ENCODE peak calls at places on chromosome 22, in five cellular contexts. One of them, this sample, is unnamed. For H3K4me1, the result is how much of the 10 kb centered on the place peaks cover.

GRCh38 chr22:35446365-35446764 is 46.4 kb downstream of the MCM5 start:
- DNase-seq in IMR-90: peak
- DNase-seq in OCI-LY7: no peak
- DNase-seq in HCT116: no peak
- DNase-seq in adrenal gland: peak
- DNase-seq in this sample: no peak

GRCh38 chr22:19599004-19599403 is 74.8 kb upstream of the CLDN5 start:
- DNase-seq in OCI-LY7: no peak
- DNase-seq in HCT116: no peak
- DNase-seq in adrenal gland: no peak
- DNase-seq in IMR-90: no peak
- DNase-seq in this sample: no peak

GRCh38 chr22:19868773-19869471 is 14.2 kb upstream of the GNB1L start:
- DNase-seq in IMR-90: no peak
- DNase-seq in HCT116: no peak
- DNase-seq in adrenal gland: peak
- DNase-seq in OCI-LY7: no peak
- DNase-seq in this sample: peak

GRCh38 chr22:40877488-40877887 is 15.6 kb upstream of the DNAJB7 start:
- DNase-seq in HCT116: no peak
- DNase-seq in OCI-LY7: no peak
- DNase-seq in IMR-90: no peak
- DNase-seq in adrenal gland: no peak
- DNase-seq in this sample: no peak

GRCh38 chr22:29269230-29269604 is 1.1 kb downstream of the EWSR1 start:
- DNase-seq in HCT116: no peak
- DNase-seq in OCI-LY7: peak
- DNase-seq in IMR-90: no peak
- DNase-seq in adrenal gland: no peak
- DNase-seq in this sample: no peak

GRCh38 chr22:38727530-38728451 is 22.0 kb downstream of the GTPBP1 start:
- DNase-seq in HCT116: no peak
- DNase-seq in OCI-LY7: no peak
- DNase-seq in IMR-90: no peak
- DNase-seq in adrenal gland: peak
- DNase-seq in this sample: peak

GRCh38 chr22:34812631-34813030 is 253.3 kb upstream of the ISX start:
- DNase-seq in HCT116: no peak
- DNase-seq in IMR-90: no peak
- DNase-seq in adrenal gland: no peak
- DNase-seq in OCI-LY7: no peak
- DNase-seq in this sample: no peak

GRCh38 chr22:48357961-48358360 is 1469.7 kb downstream of the BRD1 start:
- DNase-seq in HCT116: no peak
- DNase-seq in adrenal gland: no peak
- DNase-seq in IMR-90: no peak
- DNase-seq in OCI-LY7: no peak
- DNase-seq in this sample: no peak

GRCh38 chr22:48557473-48557872 is 1270.2 kb downstream of the BRD1 start:
- DNase-seq in IMR-90: no peak
- DNase-seq in adrenal gland: no peak
- DNase-seq in HCT116: no peak
- DNase-seq in OCI-LY7: no peak
- DNase-seq in this sample: no peak

GRCh38 chr22:25453058-25453457 is 111.4 kb upstream of the GRK3 start:
- DNase-seq in IMR-90: no peak
- DNase-seq in adrenal gland: no peak
- DNase-seq in OCI-LY7: no peak
- DNase-seq in HCT116: no peak
- DNase-seq in this sample: no peak

GRCh38 chr22:30452861-30453260 is 19.0 kb downstream of the SEC14L3 start:
- DNase-seq in IMR-90: no peak
- DNase-seq in OCI-LY7: no peak
- DNase-seq in adrenal gland: no peak
- DNase-seq in HCT116: no peak
- DNase-seq in this sample: no peak

GRCh38 chr22:41447435-41448188 is 1.0 kb upstream of the TOB2 start:
- DNase-seq in HCT116: no peak
- DNase-seq in IMR-90: peak
- DNase-seq in OCI-LY7: peak
- DNase-seq in adrenal gland: peak
- DNase-seq in this sample: peak

GRCh38 chr22:45159652-45160462 is 3.9 kb upstream of the NUP50 start:
- DNase-seq in IMR-90: peak
- DNase-seq in HCT116: no peak
- DNase-seq in adrenal gland: peak
- DNase-seq in OCI-LY7: no peak
- DNase-seq in this sample: peak

GRCh38 chr22:40396882-40397281 is 26.5 kb downstream of the SGSM3 start:
- DNase-seq in OCI-LY7: no peak
- DNase-seq in IMR-90: peak
- DNase-seq in HCT116: no peak
- DNase-seq in adrenal gland: peak
- DNase-seq in this sample: peak

GRCh38 chr22:50047346-50047745 is 10.8 kb downstream of the TTLL8 start:
- DNase-seq in adrenal gland: no peak
- DNase-seq in IMR-90: no peak
- DNase-seq in OCI-LY7: no peak
- DNase-seq in HCT116: no peak
- DNase-seq in this sample: no peak

GRCh38 chr22:36577019-36577418 is 48.1 kb upstream of the EIF3D start:
- DNase-seq in IMR-90: peak
- DNase-seq in OCI-LY7: no peak
- DNase-seq in adrenal gland: no peak
- DNase-seq in HCT116: peak
- DNase-seq in this sample: no peak
- TF ChIP-seq CTCF in IMR-90: no peak
- TF ChIP-seq CTCF in OCI-LY7: no peak
- TF ChIP-seq CTCF in adrenal gland: no peak
- TF ChIP-seq CTCF in HCT116: no peak
- TF ChIP-seq CTCF in this sample: no peak

GRCh38 chr22:23216331-23217170 is 36.2 kb downstream of the BCR start:
- DNase-seq in IMR-90: no peak
- DNase-seq in OCI-LY7: peak
- DNase-seq in adrenal gland: peak
- DNase-seq in HCT116: no peak
- DNase-seq in this sample: no peak
- H3K4me3 ChIP-seq in IMR-90: no peak
- H3K4me3 ChIP-seq in OCI-LY7: no peak
- H3K4me3 ChIP-seq in adrenal gland: no peak
- H3K4me3 ChIP-seq in HCT116: no peak
- H3K4me3 ChIP-seq in this sample: no peak

GRCh38 chr22:37223965-37224551 is 11.8 kb upstream of the SSTR3 start:
- DNase-seq in OCI-LY7: no peak
- DNase-seq in adrenal gland: no peak
- DNase-seq in IMR-90: no peak
- DNase-seq in HCT116: no peak
- DNase-seq in this sample: no peak
- H3K4me1 ChIP-seq in OCI-LY7: half or more
- H3K4me1 ChIP-seq in adrenal gland: under half
- H3K4me1 ChIP-seq in IMR-90: under half
- H3K4me1 ChIP-seq in HCT116: under half
- H3K4me1 ChIP-seq in this sample: under half

DNA sequence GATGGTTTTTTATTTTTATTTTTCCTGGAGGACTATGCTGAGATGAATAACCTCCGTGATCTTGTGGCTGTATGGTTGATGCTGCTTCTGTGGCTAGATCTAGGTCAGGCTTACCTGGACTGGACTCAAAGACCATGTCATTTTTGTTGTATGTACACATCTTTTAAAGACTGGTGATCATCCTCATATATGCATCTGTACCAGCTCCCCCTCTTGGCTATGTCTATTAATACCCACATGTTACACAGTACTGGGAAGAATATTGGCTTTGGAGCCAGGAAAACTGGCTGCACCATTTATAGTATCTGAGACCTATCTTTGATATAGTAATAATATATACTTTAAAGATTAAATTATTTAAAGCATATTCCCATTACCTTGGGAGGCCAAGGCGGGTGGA is 18.4 kb upstream of the PITPNB start:
- DNase-seq in HCT116: no peak
- DNase-seq in adrenal gland: no peak
- DNase-seq in IMR-90: no peak
- DNase-seq in OCI-LY7: no peak
- DNase-seq in this sample: no peak
- TF ChIP-seq CTCF in HCT116: no peak
- TF ChIP-seq CTCF in adrenal gland: no peak
- TF ChIP-seq CTCF in IMR-90: peak
- TF ChIP-seq CTCF in OCI-LY7: no peak
- TF ChIP-seq CTCF in this sample: no peak

GRCh38 chr22:43442386-43443060 is 30.7 kb downstream of the MPPED1 start:
- DNase-seq in HCT116: no peak
- DNase-seq in adrenal gland: no peak
- DNase-seq in IMR-90: no peak
- DNase-seq in OCI-LY7: no peak
- DNase-seq in this sample: no peak
- H3K4me3 ChIP-seq in HCT116: no peak
- H3K4me3 ChIP-seq in adrenal gland: no peak
- H3K4me3 ChIP-seq in IMR-90: no peak
- H3K4me3 ChIP-seq in OCI-LY7: no peak
- H3K4me3 ChIP-seq in this sample: no peak

GRCh38 chr22:17369553-17370035 is 334 bp downstream of the CECR2 start:
- DNase-seq in adrenal gland: no peak
- DNase-seq in HCT116: no peak
- DNase-seq in OCI-LY7: peak
- DNase-seq in IMR-90: no peak
- DNase-seq in this sample: peak

GRCh38 chr22:17368144-17368726 is 1.0 kb upstream of the CECR2 start:
- DNase-seq in HCT116: no peak
- DNase-seq in IMR-90: no peak
- DNase-seq in OCI-LY7: no peak
- DNase-seq in adrenal gland: no peak
- DNase-seq in this sample: no peak

GRCh38 chr22:17366830-17367229 is 2.4 kb upstream of the CECR2 start:
- DNase-seq in OCI-LY7: peak
- DNase-seq in HCT116: peak
- DNase-seq in IMR-90: no peak
- DNase-seq in adrenal gland: no peak
- DNase-seq in this sample: no peak

GRCh38 chr22:17368727-17369552 is at the start of gene CECR2:
- DNase-seq in IMR-90: no peak
- DNase-seq in HCT116: peak
- DNase-seq in OCI-LY7: peak
- DNase-seq in adrenal gland: peak
- DNase-seq in this sample: no peak

GRCh38 chr22:17366329-17366728 is 2.9 kb upstream of the CECR2 start:
- DNase-seq in adrenal gland: no peak
- DNase-seq in OCI-LY7: no peak
- DNase-seq in HCT116: no peak
- DNase-seq in IMR-90: no peak
- DNase-seq in this sample: no peak
- H3K4me1 ChIP-seq in adrenal gland: under half
- H3K4me1 ChIP-seq in OCI-LY7: under half
- H3K4me1 ChIP-seq in HCT116: under half
- H3K4me1 ChIP-seq in IMR-90: under half
- H3K4me1 ChIP-seq in this sample: under half

GRCh38 chr22:46444390-46444854 is 93.0 kb downstream of the CELSR1 start:
- DNase-seq in OCI-LY7: no peak
- DNase-seq in HCT116: no peak
- DNase-seq in adrenal gland: no peak
- DNase-seq in IMR-90: no peak
- DNase-seq in this sample: peak
- TF ChIP-seq CTCF in OCI-LY7: no peak
- TF ChIP-seq CTCF in HCT116: peak
- TF ChIP-seq CTCF in adrenal gland: no peak
- TF ChIP-seq CTCF in IMR-90: no peak
- TF ChIP-seq CTCF in this sample: no peak

This sample was measured in mucosa of descending colon.